ENCODE peak calls at places on chromosome 12, in five cellular contexts. A is tibial artery; Z is NCI-H1092 treated with DMSO at 0.1 percent for 48 hours; U is thoracic aorta; W is CD4-positive, alpha-beta T cell. R is an unnamed sample.

GRCh38 chr12:120536064-120536791 is 2.1 kb downstream of the RNF10 start:
- DNase-seq in Z (no peak), A (no peak), U (no peak), W (peak; percentile 10), R (no peak)

GRCh38 chr12:73935817-73936216 is 601.8 kb upstream of the ATXN7L3B start:
- DNase-seq in Z (no peak), W (no peak), U (no peak), A (no peak), R (no peak)

GRCh38 chr12:87820524-87821194 is 208.5 kb downstream of the C12orf50 start:
- DNase-seq in U (no peak), Z (no peak), A (no peak), W (no peak), R (no peak)

GRCh38 chr12:19885092-19885813 is 446.0 kb downstream of the AEBP2 start:
- DNase-seq in Z (no peak), W (no peak), A (no peak), U (no peak), R (no peak)

GRCh38 chr12:47547077-47547476 is 158.8 kb downstream of the RPAP3 start:
- DNase-seq in U (no peak), W (no peak), Z (peak; percentile 25), A (no peak), R (no peak)

GRCh38 chr12:79275631-79276030 is 411.1 kb downstream of the SYT1 start:
- DNase-seq in U (no peak), W (no peak), A (no peak), Z (no peak), R (no peak)

GRCh38 chr12:6124411-6125151 is at the start of gene VWF:
- DNase-seq in A (peak; percentile 55), W (no peak), U (no peak), Z (no peak), R (no peak)

GRCh38 chr12:116564080-116564479 is 4.9 kb downstream of the MAP1LC3B2 start:
- DNase-seq in U (no peak), A (no peak), W (no peak), Z (no peak), R (no peak)

GRCh38 chr12:21934173-21934572 is 7.1 kb downstream of the ABCC9 start:
- DNase-seq in A (no peak), U (no peak), W (no peak), Z (no peak), R (no peak)

GRCh38 chr12:33795536-33795935 is 226.8 kb upstream of the ALG10 start:
- DNase-seq in Z (no peak), A (no peak), W (no peak), U (no peak), R (no peak)

GRCh38 chr12:41466762-41467270 is 278.7 kb downstream of the PDZRN4 start:
- DNase-seq in Z (no peak), U (no peak), W (no peak), A (no peak), R (no peak)

R was measured in lung.